ENCODE peak calls at places on chromosomes 12 and 14, in five cellular contexts. One of them, this sample, is unnamed.
A peak's percentile ranks its signal among the peaks of the same experiment; 100 is the strongest.

GRCh38 chr14:73755434-73756014 is 41.3 kb upstream of the PNMA1 start:
- DNase-seq in testis: peak; percentile 65
- DNase-seq in left lung: no peak
- DNase-seq in cardiac muscle cell: no peak
- DNase-seq in fibroblast of mammary gland: no peak
- DNase-seq in this sample: no peak

GRCh38 chr12:59041241-59042121 is 121.2 kb upstream of the LRIG3 start:
- DNase-seq in testis: no peak
- DNase-seq in left lung: no peak
- DNase-seq in cardiac muscle cell: peak; percentile 87
- DNase-seq in fibroblast of mammary gland: peak; percentile 96
- DNase-seq in this sample: no peak

GRCh38 chr12:10849425-10849878 is at the start of gene PRR4:
- DNase-seq in testis: no peak
- DNase-seq in left lung: no peak
- DNase-seq in cardiac muscle cell: no peak
- DNase-seq in fibroblast of mammary gland: no peak
- DNase-seq in this sample: no peak

GRCh38 chr14:69316449-69317391 is 56.8 kb downstream of the GALNT16 start:
- DNase-seq in testis: peak; percentile 63
- DNase-seq in left lung: peak; percentile 74
- DNase-seq in cardiac muscle cell: peak; percentile 97
- DNase-seq in fibroblast of mammary gland: peak; percentile 99
- DNase-seq in this sample: no peak

GRCh38 chr14:32913725-32914124 is 25.0 kb upstream of the NPAS3 start:
- DNase-seq in testis: no peak
- DNase-seq in left lung: no peak
- DNase-seq in cardiac muscle cell: no peak
- DNase-seq in fibroblast of mammary gland: peak; percentile 5
- DNase-seq in this sample: no peak

GRCh38 chr12:72511493-72511892 is 239.3 kb downstream of the TRHDE start:
- DNase-seq in testis: no peak
- DNase-seq in left lung: no peak
- DNase-seq in cardiac muscle cell: no peak
- DNase-seq in fibroblast of mammary gland: no peak
- DNase-seq in this sample: no peak

GRCh38 chr14:22819191-22819988 is 4.2 kb upstream of the SLC7A7 start:
- DNase-seq in testis: no peak
- DNase-seq in left lung: peak; percentile 60
- DNase-seq in cardiac muscle cell: peak; percentile 87
- DNase-seq in fibroblast of mammary gland: peak; percentile 63
- DNase-seq in this sample: peak; percentile 35

GRCh38 chr14:104113631-104114420 is 24.6 kb upstream of the KIF26A start:
- DNase-seq in testis: no peak
- DNase-seq in left lung: no peak
- DNase-seq in cardiac muscle cell: no peak
- DNase-seq in fibroblast of mammary gland: no peak
- DNase-seq in this sample: peak; percentile 8

GRCh38 chr14:72599579-72600470 is 294.1 kb downstream of the DPF3 start:
- DNase-seq in testis: no peak
- DNase-seq in left lung: no peak
- DNase-seq in cardiac muscle cell: peak; percentile 18
- DNase-seq in fibroblast of mammary gland: no peak
- DNase-seq in this sample: peak; percentile 44

GRCh38 chr14:64506751-64507150 is 2.2 kb downstream of the ZBTB1 start:
- DNase-seq in testis: no peak
- DNase-seq in left lung: no peak
- DNase-seq in cardiac muscle cell: no peak
- DNase-seq in fibroblast of mammary gland: no peak
- DNase-seq in this sample: no peak

GRCh38 chr14:73787760-73788508 is 63.7 kb upstream of the PTGR2 start:
- DNase-seq in testis: no peak
- DNase-seq in left lung: no peak
- DNase-seq in cardiac muscle cell: peak; percentile 60
- DNase-seq in fibroblast of mammary gland: peak; percentile 77
- DNase-seq in this sample: no peak

GRCh38 chr12:7374423-7375144 is 69.4 kb downstream of the CD163L1 start:
- DNase-seq in testis: peak; percentile 19
- DNase-seq in left lung: peak; percentile 34
- DNase-seq in cardiac muscle cell: peak; percentile 4
- DNase-seq in fibroblast of mammary gland: peak; percentile 58
- DNase-seq in this sample: peak; percentile 82

GRCh38 chr14:69473271-69473670 is 11.3 kb upstream of the PLEKHD1 start:
- DNase-seq in testis: no peak
- DNase-seq in left lung: no peak
- DNase-seq in cardiac muscle cell: no peak
- DNase-seq in fibroblast of mammary gland: no peak
- DNase-seq in this sample: no peak

GRCh38 chr14:45838597-45838996 is 585.6 kb upstream of the MIS18BP1 start:
- DNase-seq in testis: no peak
- DNase-seq in left lung: no peak
- DNase-seq in cardiac muscle cell: no peak
- DNase-seq in fibroblast of mammary gland: peak; percentile 7
- DNase-seq in this sample: no peak

GRCh38 chr14:87397499-87397898 is 595.5 kb downstream of the GALC start:
- DNase-seq in testis: no peak
- DNase-seq in left lung: no peak
- DNase-seq in cardiac muscle cell: no peak
- DNase-seq in fibroblast of mammary gland: no peak
- DNase-seq in this sample: no peak

GRCh38 chr12:131622422-131622955 is 88.4 kb upstream of the SFSWAP start:
- DNase-seq in testis: no peak
- DNase-seq in left lung: no peak
- DNase-seq in cardiac muscle cell: no peak
- DNase-seq in fibroblast of mammary gland: no peak
- DNase-seq in this sample: no peak

GRCh38 chr12:67650127-67650495 is 1.6 kb downstream of the DYRK2 start:
- DNase-seq in testis: peak; percentile 41
- DNase-seq in left lung: peak; percentile 34
- DNase-seq in cardiac muscle cell: no peak
- DNase-seq in fibroblast of mammary gland: peak; percentile 38
- DNase-seq in this sample: peak; percentile 69

GRCh38 chr12:13613297-13613696 is 368.1 kb downstream of the GRIN2B start:
- DNase-seq in testis: no peak
- DNase-seq in left lung: no peak
- DNase-seq in cardiac muscle cell: no peak
- DNase-seq in fibroblast of mammary gland: no peak
- DNase-seq in this sample: no peak

GRCh38 chr12:20150835-20151234 is 217.5 kb upstream of the PDE3A start:
- DNase-seq in testis: no peak
- DNase-seq in left lung: no peak
- DNase-seq in cardiac muscle cell: no peak
- DNase-seq in fibroblast of mammary gland: no peak
- DNase-seq in this sample: no peak

GRCh38 chr12:122028601-122029560 is 7.2 kb downstream of the BCL7A start:
- DNase-seq in testis: no peak
- DNase-seq in left lung: no peak
- DNase-seq in cardiac muscle cell: no peak
- DNase-seq in fibroblast of mammary gland: no peak
- DNase-seq in this sample: no peak

GRCh38 chr12:124399622-124400021 is 104.7 kb downstream of the RFLNA start:
- DNase-seq in testis: no peak
- DNase-seq in left lung: no peak
- DNase-seq in cardiac muscle cell: no peak
- DNase-seq in fibroblast of mammary gland: no peak
- DNase-seq in this sample: peak; percentile 64

GRCh38 chr12:9134981-9135628 is 19.4 kb upstream of the A2M start:
- DNase-seq in testis: peak; percentile 24
- DNase-seq in left lung: peak; percentile 37
- DNase-seq in cardiac muscle cell: no peak
- DNase-seq in fibroblast of mammary gland: no peak
- DNase-seq in this sample: no peak

GRCh38 chr12:92629349-92630065 is 73.3 kb upstream of the PLEKHG7 start:
- DNase-seq in testis: no peak
- DNase-seq in left lung: no peak
- DNase-seq in cardiac muscle cell: peak; percentile 30
- DNase-seq in fibroblast of mammary gland: no peak
- DNase-seq in this sample: no peak

GRCh38 chr12:13422291-13422690 is 225.8 kb downstream of the EMP1 start:
- DNase-seq in testis: no peak
- DNase-seq in left lung: no peak
- DNase-seq in cardiac muscle cell: no peak
- DNase-seq in fibroblast of mammary gland: no peak
- DNase-seq in this sample: no peak

DNA sequence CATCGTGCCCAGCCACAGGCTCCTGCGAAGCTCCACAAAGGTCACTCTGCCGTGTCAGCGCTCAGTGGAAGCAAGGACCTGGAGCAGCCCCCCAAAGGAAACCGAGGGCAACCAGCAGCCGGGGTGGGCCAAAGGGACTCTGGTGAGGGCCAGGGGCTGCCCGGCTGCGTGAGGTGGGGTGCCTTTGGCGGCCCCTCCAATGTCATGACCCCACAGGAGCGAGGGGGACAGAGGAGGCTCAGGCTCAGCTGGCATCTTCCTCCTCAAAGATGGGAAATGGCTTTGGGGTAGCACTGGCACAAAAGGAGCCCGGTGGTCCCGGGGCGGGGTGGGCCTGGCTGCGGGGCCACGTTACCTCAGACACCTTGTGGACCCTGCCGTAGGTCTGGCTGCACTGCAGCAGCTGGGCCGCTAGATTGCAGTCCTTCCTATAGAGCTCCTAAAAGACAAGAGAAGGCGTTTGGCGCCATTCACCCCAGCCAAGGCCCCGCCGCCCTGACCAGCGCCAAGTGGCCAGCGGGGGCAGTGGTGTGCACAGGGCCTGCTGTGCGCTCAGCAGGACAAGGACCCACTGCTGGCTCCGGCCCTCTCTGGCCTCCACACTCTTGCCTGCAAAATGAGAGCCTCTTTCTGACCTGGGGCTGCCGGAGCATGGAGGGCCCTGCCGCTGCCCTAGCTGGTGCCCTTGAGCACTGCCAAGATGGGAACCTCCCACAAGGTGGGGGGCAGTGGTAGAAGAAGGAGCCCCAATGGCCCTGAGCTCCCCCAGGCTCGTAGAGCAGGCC is 46.9 kb downstream of the BEGAIN start:
- DNase-seq in testis: peak; percentile 70
- DNase-seq in left lung: peak; percentile 28
- DNase-seq in cardiac muscle cell: peak; percentile 22
- DNase-seq in fibroblast of mammary gland: no peak
- DNase-seq in this sample: peak; percentile 76
- TF ChIP-seq CTCF in testis: peak; percentile 26
- TF ChIP-seq CTCF in left lung: peak; percentile 22
- TF ChIP-seq CTCF in cardiac muscle cell: peak; percentile 33
- TF ChIP-seq CTCF in fibroblast of mammary gland: no peak
- TF ChIP-seq CTCF in this sample: peak; percentile 53

DNA sequence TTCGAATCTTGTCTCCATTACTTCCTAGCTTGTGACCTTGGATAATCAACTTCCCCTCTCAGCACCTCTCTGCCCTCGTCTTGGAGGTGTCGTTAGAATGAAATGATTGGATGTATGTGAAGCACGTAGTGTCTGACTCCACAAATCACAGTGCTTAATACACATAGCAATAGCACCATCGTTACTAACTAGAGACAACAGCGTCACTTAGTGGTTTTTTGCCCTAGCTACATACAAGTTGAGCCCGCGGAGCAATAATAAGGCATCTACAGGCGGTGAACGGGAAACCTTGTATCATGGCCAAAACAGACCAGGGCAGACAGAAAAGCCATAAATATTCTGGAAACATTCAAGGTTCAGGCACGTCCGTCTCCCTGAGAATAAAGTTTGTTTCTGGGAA is 154.9 kb downstream of the ASCL4 start:
- DNase-seq in testis: peak; percentile 27
- DNase-seq in left lung: no peak
- DNase-seq in cardiac muscle cell: peak; percentile 21
- DNase-seq in fibroblast of mammary gland: peak; percentile 31
- DNase-seq in this sample: no peak
- TF ChIP-seq CTCF in testis: no peak
- TF ChIP-seq CTCF in left lung: no peak
- TF ChIP-seq CTCF in cardiac muscle cell: peak; percentile 15
- TF ChIP-seq CTCF in fibroblast of mammary gland: peak; percentile 22
- TF ChIP-seq CTCF in this sample: no peak

GRCh38 chr12:1732914-1733313 is 42.0 kb downstream of the ADIPOR2 start:
- DNase-seq in testis: no peak
- DNase-seq in left lung: no peak
- DNase-seq in cardiac muscle cell: peak; percentile 26
- DNase-seq in fibroblast of mammary gland: no peak
- DNase-seq in this sample: no peak
- TF ChIP-seq CTCF in testis: no peak
- TF ChIP-seq CTCF in left lung: no peak
- TF ChIP-seq CTCF in cardiac muscle cell: no peak
- TF ChIP-seq CTCF in fibroblast of mammary gland: no peak
- TF ChIP-seq CTCF in this sample: no peak

GRCh38 chr14:61196034-61196433 is 85.1 kb downstream of the TMEM30B start:
- DNase-seq in testis: no peak
- DNase-seq in left lung: no peak
- DNase-seq in cardiac muscle cell: peak; percentile 25
- DNase-seq in fibroblast of mammary gland: no peak
- DNase-seq in this sample: no peak

GRCh38 chr14:61197416-61197815 is 83.7 kb downstream of the TMEM30B start:
- DNase-seq in testis: no peak
- DNase-seq in left lung: no peak
- DNase-seq in cardiac muscle cell: no peak
- DNase-seq in fibroblast of mammary gland: no peak
- DNase-seq in this sample: no peak

GRCh38 chr14:61193471-61193870 is 87.7 kb downstream of the TMEM30B start:
- DNase-seq in testis: no peak
- DNase-seq in left lung: no peak
- DNase-seq in cardiac muscle cell: no peak
- DNase-seq in fibroblast of mammary gland: no peak
- DNase-seq in this sample: no peak

GRCh38 chr14:61192970-61193369 is 88.2 kb downstream of the TMEM30B start:
- DNase-seq in testis: no peak
- DNase-seq in left lung: no peak
- DNase-seq in cardiac muscle cell: no peak
- DNase-seq in fibroblast of mammary gland: peak; percentile 76
- DNase-seq in this sample: no peak

DNA sequence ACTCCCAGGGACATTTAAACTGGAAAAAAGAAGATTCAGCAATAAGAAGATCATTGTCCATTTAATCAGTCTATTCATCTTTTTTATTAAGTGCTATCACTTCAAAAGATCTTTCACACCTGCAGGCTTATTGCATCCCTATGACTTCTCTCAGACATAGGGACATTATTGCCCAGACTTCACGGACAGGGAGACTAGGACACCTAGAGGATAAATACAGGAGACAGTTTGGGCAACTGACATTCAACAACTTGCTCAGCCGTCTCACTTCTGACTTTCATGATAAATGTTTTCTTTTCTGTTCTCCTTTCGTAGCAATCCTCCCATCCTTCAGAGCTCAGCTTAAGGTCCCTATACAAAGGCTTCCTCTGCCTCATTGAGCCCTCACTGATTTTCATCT is 84.3 kb downstream of the TMEM30B start:
- DNase-seq in testis: no peak
- DNase-seq in left lung: no peak
- DNase-seq in cardiac muscle cell: no peak
- DNase-seq in fibroblast of mammary gland: no peak
- DNase-seq in this sample: no peak
- TF ChIP-seq CTCF in testis: no peak
- TF ChIP-seq CTCF in left lung: no peak
- TF ChIP-seq CTCF in cardiac muscle cell: peak; percentile 13
- TF ChIP-seq CTCF in fibroblast of mammary gland: peak; percentile 13
- TF ChIP-seq CTCF in this sample: no peak

This sample was measured in glutamatergic neuron.